ENCODE peak calls at places on chromosome 7, in nine cellular contexts. L is tibial nerve; K is brain microvascular endothelial cell; A is CD4-positive, CD25-positive, alpha-beta regulatory T cell; N is psoas muscle; X is IMR-90; P is mesenchymal stem cell; C is hepatocyte; E is aorta. O is an unnamed sample.

GRCh38 chr7:153258686-153259085 is 499.1 kb downstream of the ACTR3B start:
- DNase-seq in P (no peak), N (no peak), K (no peak), E (no peak), L (no peak), C (no peak), A (no peak), X (no peak), O (no peak)

GRCh38 chr7:74092964-74093339 is 9.3 kb downstream of the LIMK1 start:
- DNase-seq in N (peak; percentile 70), P (peak; percentile 37), X (peak; percentile 19), C (no peak), A (no peak), K (no peak), E (peak; percentile 85), L (peak; percentile 45), O (peak; percentile 92)

GRCh38 chr7:140262242-140262903 is 85.6 kb upstream of the KDM7A start:
- DNase-seq in X (no peak), P (no peak), E (no peak), K (no peak), L (no peak), A (no peak), N (no peak), C (no peak), O (no peak)

GRCh38 chr7:923108-924041 is 31.1 kb downstream of the ADAP1 start:
- DNase-seq in A (peak; percentile 90), K (peak; percentile 48), X (peak; percentile 47), N (peak; percentile 65), C (peak; percentile 67), P (peak; percentile 80), L (peak; percentile 31), E (peak; percentile 90), O (peak; percentile 95)

GRCh38 chr7:146116452-146117219 is at the start of gene CNTNAP2:
- DNase-seq in N (peak; percentile 7), A (no peak), X (no peak), L (no peak), P (peak; percentile 53), C (peak; percentile 52), E (no peak), K (peak; percentile 35), O (peak; percentile 76)

GRCh38 chr7:151888716-151889115 is 11.8 kb upstream of the PRKAG2 start:
- DNase-seq in C (no peak), X (no peak), N (no peak), L (no peak), A (no peak), P (no peak), E (no peak), K (no peak), O (no peak)

GRCh38 chr7:76201732-76202665 is at the start of gene SRRM3:
- DNase-seq in C (peak; percentile 92), L (peak; percentile 19), E (peak; percentile 83), X (peak; percentile 72), A (peak; percentile 82), K (peak; percentile 22), N (peak; percentile 76), P (peak; percentile 72), O (peak; percentile 97)

GRCh38 chr7:27314111-27314510 is 71.5 kb downstream of the EVX1 start:
- DNase-seq in L (no peak), E (no peak), K (no peak), N (no peak), A (no peak), C (peak; percentile 12), P (no peak), X (no peak), O (no peak)

GRCh38 chr7:12759112-12759511 is 71.7 kb downstream of the ARL4A start:
- DNase-seq in N (no peak), E (no peak), A (no peak), L (no peak), X (no peak), C (no peak), K (no peak), P (peak; percentile 53), O (no peak)

GRCh38 chr7:157009170-157009777 is 1.2 kb downstream of the MNX1 start:
- DNase-seq in A (no peak), E (no peak), X (no peak), N (no peak), L (no peak), P (no peak), K (no peak), C (no peak), O (peak; percentile 90)

GRCh38 chr7:20299647-20300312 is 30.9 kb upstream of the ITGB8 start:
- DNase-seq in N (no peak), X (peak; percentile 45), C (no peak), K (peak; percentile 24), P (peak; percentile 54), E (no peak), A (no peak), L (no peak), O (no peak)

GRCh38 chr7:148717266-148717793 is 18.6 kb downstream of the CUL1 start:
- DNase-seq in L (no peak), P (no peak), K (no peak), A (no peak), N (no peak), E (no peak), C (no peak), X (no peak), O (no peak)

GRCh38 chr7:44194069-44194468 is 4.8 kb upstream of the GCK start:
- DNase-seq in L (no peak), P (peak; percentile 29), A (no peak), N (no peak), K (peak; percentile 47), C (no peak), X (peak; percentile 33), E (no peak), O (no peak)

GRCh38 chr7:33043875-33044718 is 18.5 kb downstream of the NT5C3A start:
- DNase-seq in C (peak; percentile 71), X (no peak), N (no peak), K (no peak), L (no peak), P (no peak), E (no peak), A (no peak), O (no peak)
- H3K4me3 ChIP-seq in C (no peak overlapping the region), X (no peak overlapping the region), N (peak overlapping the region; percentile 76), K (no peak overlapping the region), L (no peak overlapping the region), P (no peak overlapping the region), E (no peak overlapping the region), A (no peak overlapping the region), O (no peak overlapping the region)

GRCh38 chr7:131556055-131556911 is at the start of gene PODXL:
- DNase-seq in L (no peak), P (peak; percentile 48), N (peak; percentile 80), X (peak; percentile 17), C (peak; percentile 83), A (peak; percentile 44), E (peak; percentile 82), K (no peak), O (peak; percentile 96)

GRCh38 chr7:131555565-131556054 is 818 bp downstream of the PODXL start:
- DNase-seq in E (no peak), A (no peak), C (no peak), N (no peak), X (no peak), K (no peak), P (no peak), L (no peak), O (peak; percentile 65)

GRCh38 chr7:131554880-131555516 is 1.4 kb downstream of the PODXL start:
- DNase-seq in P (no peak), N (no peak), E (no peak), K (no peak), L (no peak), A (no peak), C (no peak), X (no peak), O (peak; percentile 71)

GRCh38 chr7:131557521-131558385 is 1.3 kb upstream of the PODXL start:
- DNase-seq in A (no peak), X (no peak), P (peak; percentile 19), L (no peak), E (no peak), N (peak; percentile 42), C (peak; percentile 43), K (no peak), O (peak; percentile 96)

DNA sequence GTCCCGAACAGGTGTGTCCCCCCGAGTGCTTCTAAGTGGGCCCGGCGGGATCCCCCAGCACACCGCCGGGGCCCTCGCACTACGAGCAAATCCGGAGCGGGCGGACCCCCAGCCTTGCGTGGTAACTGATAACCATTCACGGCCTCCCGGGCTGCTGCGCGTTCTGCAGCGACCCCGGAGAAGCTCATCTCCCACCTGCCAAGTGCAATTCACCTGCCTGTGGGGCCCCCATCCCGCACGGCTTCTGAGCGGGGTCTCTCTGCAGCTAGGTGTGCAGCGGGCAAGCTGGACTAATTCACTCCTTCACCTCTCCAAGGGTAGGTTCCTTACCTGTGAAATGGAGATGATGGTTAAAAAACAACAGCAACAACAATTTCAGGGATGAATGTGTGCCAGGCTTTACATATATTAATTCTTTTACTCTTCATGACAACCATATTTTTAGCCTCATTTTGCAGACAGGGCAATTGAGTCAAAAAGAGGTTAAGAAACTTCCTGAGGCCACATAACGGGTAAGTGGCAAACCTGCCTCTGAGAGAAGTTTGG is 557 bp upstream of the PODXL start:
- DNase-seq in P (no peak), L (no peak), X (no peak), C (no peak), K (no peak), E (no peak), A (no peak), N (no peak), O (peak; percentile 26)
- H3K27ac ChIP-seq in P (no peak overlapping the region), L (no peak overlapping the region), X (no peak overlapping the region), C (peak overlapping the region; percentile 51), K (no peak overlapping the region), E (no peak overlapping the region), A (no peak overlapping the region), N (peak overlapping the region; percentile 66), O (no peak overlapping the region)

GRCh38 chr7:129041142-129041928 is 13.6 kb downstream of the TNPO3 start:
- DNase-seq in L (no peak), K (peak; percentile 2), N (no peak), X (no peak), C (no peak), A (no peak), P (no peak), E (no peak), O (no peak)
- H3K36me3 ChIP-seq in L (peaks cover 29% of the 10 kb centered on the region), K (peaks cover 9% of the 10 kb centered on the region), N (peaks cover 3% of the 10 kb centered on the region), X (peaks cover 5% of the 10 kb centered on the region), C (peaks cover 8% of the 10 kb centered on the region), A (peaks cover 25% of the 10 kb centered on the region), P (peaks cover 7% of the 10 kb centered on the region), E (no peaks in the 10 kb centered on the region), O (peaks cover 5% of the 10 kb centered on the region)

GRCh38 chr7:16650266-16650665 is 4.3 kb downstream of the BZW2 start:
- DNase-seq in A (no peak), P (no peak), C (no peak), K (no peak), L (no peak), N (no peak), E (no peak), X (no peak), O (no peak)

GRCh38 chr7:16647435-16647960 is 1.5 kb downstream of the BZW2 start:
- DNase-seq in A (no peak), X (peak; percentile 36), E (no peak), P (no peak), C (no peak), K (no peak), N (no peak), L (no peak), O (peak; percentile 66)

GRCh38 chr7:16646427-16647081 is 573 bp downstream of the BZW2 start:
- DNase-seq in X (no peak), C (peak; percentile 29), E (no peak), P (peak; percentile 36), K (no peak), N (no peak), L (no peak), A (no peak), O (peak; percentile 66)

GRCh38 chr7:16649196-16649595 is 3.2 kb downstream of the BZW2 start:
- DNase-seq in P (no peak), N (no peak), K (no peak), L (no peak), A (no peak), C (no peak), X (no peak), E (no peak), O (peak; percentile 87)

GRCh38 chr7:16648551-16648950 is 2.6 kb downstream of the BZW2 start:
- DNase-seq in N (no peak), A (no peak), E (no peak), C (no peak), P (no peak), X (no peak), L (no peak), K (no peak), O (peak; percentile 30)
- H3K4me3 ChIP-seq in N (peak overlapping the region; percentile 7), A (peak overlapping the region; percentile 13), E (no peak overlapping the region), C (no peak overlapping the region), P (peak overlapping the region; percentile 94), X (no peak overlapping the region), L (no peak overlapping the region), K (no peak overlapping the region), O (peak overlapping the region; percentile 32)

O was measured in osteoblast.